ENCODE peak calls at places on chromosomes 3 and 15, in four cellular contexts. One of them, this sample, is unnamed.

GRCh38 chr3:43505351-43505750 is 116.5 kb downstream of the ANO10 start:
- DNase-seq in cardiac muscle cell: no peak
- DNase-seq in GM23338: no peak
- DNase-seq in uterus: no peak
- DNase-seq in this sample: no peak

GRCh38 chr15:82648257-82649103 is 1.3 kb upstream of the CPEB1 start:
- DNase-seq in GM23338: peak; percentile 80
- DNase-seq in cardiac muscle cell: peak; percentile 30
- DNase-seq in uterus: peak; percentile 18
- DNase-seq in this sample: no peak

GRCh38 chr15:35054380-35054779 is 30.7 kb downstream of the NANOGP8 start:
- DNase-seq in cardiac muscle cell: no peak
- DNase-seq in uterus: no peak
- DNase-seq in GM23338: no peak
- DNase-seq in this sample: no peak

GRCh38 chr15:24269166-24269571 is 406.4 kb upstream of the NPAP1 start:
- DNase-seq in GM23338: no peak
- DNase-seq in uterus: no peak
- DNase-seq in cardiac muscle cell: no peak
- DNase-seq in this sample: no peak

GRCh38 chr3:4413467-4413866 is 53.6 kb downstream of the SUMF1 start:
- DNase-seq in GM23338: no peak
- DNase-seq in cardiac muscle cell: no peak
- DNase-seq in uterus: no peak
- DNase-seq in this sample: no peak

GRCh38 chr3:14774431-14774830 is 44.3 kb upstream of the FGD5 start:
- DNase-seq in cardiac muscle cell: no peak
- DNase-seq in uterus: peak; percentile 3
- DNase-seq in GM23338: no peak
- DNase-seq in this sample: no peak

GRCh38 chr3:40770046-40770445 is 245.3 kb downstream of the ZNF621 start:
- DNase-seq in GM23338: no peak
- DNase-seq in cardiac muscle cell: no peak
- DNase-seq in uterus: no peak
- DNase-seq in this sample: no peak

GRCh38 chr3:192917508-192918274 is at the start of gene MB21D2:
- DNase-seq in uterus: peak; percentile 76
- DNase-seq in GM23338: peak; percentile 74
- DNase-seq in cardiac muscle cell: peak; percentile 75
- DNase-seq in this sample: peak; percentile 40

GRCh38 chr15:96969892-96970710 is 639.6 kb downstream of the NR2F2 start:
- DNase-seq in uterus: no peak
- DNase-seq in GM23338: no peak
- DNase-seq in cardiac muscle cell: peak; percentile 10
- DNase-seq in this sample: no peak

GRCh38 chr3:102068736-102069135 is 219.4 kb downstream of the NFKBIZ start:
- DNase-seq in cardiac muscle cell: no peak
- DNase-seq in GM23338: no peak
- DNase-seq in uterus: no peak
- DNase-seq in this sample: no peak

GRCh38 chr15:54518145-54518941 is 540.1 kb downstream of the UNC13C start:
- DNase-seq in GM23338: no peak
- DNase-seq in uterus: no peak
- DNase-seq in cardiac muscle cell: no peak
- DNase-seq in this sample: no peak

GRCh38 chr3:53865732-53866499 is 16.0 kb downstream of the ACTR8 start:
- DNase-seq in GM23338: no peak
- DNase-seq in uterus: no peak
- DNase-seq in cardiac muscle cell: no peak
- DNase-seq in this sample: no peak
- H3K36me3 ChIP-seq in GM23338: peaks cover 30% of the 10 kb centered on the region
- H3K36me3 ChIP-seq in uterus: no peaks in the 10 kb centered on the region
- H3K36me3 ChIP-seq in cardiac muscle cell: peaks cover 32% of the 10 kb centered on the region
- H3K36me3 ChIP-seq in this sample: peaks cover 59% of the 10 kb centered on the region

GRCh38 chr3:53102601-53103147 is 27.6 kb downstream of the RFT1 start:
- DNase-seq in GM23338: no peak
- DNase-seq in uterus: no peak
- DNase-seq in cardiac muscle cell: no peak
- DNase-seq in this sample: no peak

GRCh38 chr3:53100818-53101466 is 29.3 kb downstream of the RFT1 start:
- DNase-seq in GM23338: no peak
- DNase-seq in cardiac muscle cell: no peak
- DNase-seq in uterus: no peak
- DNase-seq in this sample: no peak

GRCh38 chr3:53101956-53102355 is 28.3 kb downstream of the RFT1 start:
- DNase-seq in cardiac muscle cell: no peak
- DNase-seq in GM23338: no peak
- DNase-seq in uterus: no peak
- DNase-seq in this sample: no peak

GRCh38 chr3:53103566-53104296 is 26.5 kb downstream of the RFT1 start:
- DNase-seq in cardiac muscle cell: no peak
- DNase-seq in GM23338: no peak
- DNase-seq in uterus: no peak
- DNase-seq in this sample: no peak

DNA sequence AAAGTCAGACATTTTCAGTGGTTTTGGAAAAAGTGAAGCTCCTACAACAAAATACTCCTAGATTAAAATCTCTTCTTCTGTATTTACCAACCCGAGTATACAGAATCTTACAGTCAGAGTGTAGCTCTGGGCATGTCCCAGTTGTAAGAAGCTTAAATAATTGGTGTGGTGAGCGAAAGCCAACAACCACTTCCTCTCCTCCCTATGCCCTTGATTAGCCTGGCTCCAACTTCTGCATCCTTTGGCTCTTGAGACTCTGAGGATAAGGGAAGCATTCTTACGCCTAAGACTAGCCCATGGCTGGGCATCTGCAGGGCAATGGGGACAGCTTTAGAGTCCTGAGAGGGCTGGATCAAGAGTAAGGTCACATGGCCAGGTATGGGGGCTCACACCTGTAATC is 25.5 kb downstream of the RFT1 start:
- DNase-seq in cardiac muscle cell: no peak
- DNase-seq in GM23338: no peak
- DNase-seq in uterus: no peak
- DNase-seq in this sample: no peak
- H3K36me3 ChIP-seq in cardiac muscle cell: peaks cover 4% of the 10 kb centered on the region
- H3K36me3 ChIP-seq in GM23338: no peaks in the 10 kb centered on the region
- H3K36me3 ChIP-seq in uterus: no peaks in the 10 kb centered on the region
- H3K36me3 ChIP-seq in this sample: peaks cover 30% of the 10 kb centered on the region

GRCh38 chr3:47422743-47423142 is 41.9 kb downstream of the PTPN23 start:
- DNase-seq in GM23338: no peak
- DNase-seq in cardiac muscle cell: no peak
- DNase-seq in uterus: no peak
- DNase-seq in this sample: no peak
- H3K36me3 ChIP-seq in GM23338: no peaks in the 10 kb centered on the region
- H3K36me3 ChIP-seq in cardiac muscle cell: peaks cover 12% of the 10 kb centered on the region
- H3K36me3 ChIP-seq in uterus: no peaks in the 10 kb centered on the region
- H3K36me3 ChIP-seq in this sample: peaks cover 42% of the 10 kb centered on the region

GRCh38 chr3:165603196-165603595 is 234.0 kb downstream of the BCHE start:
- DNase-seq in uterus: no peak
- DNase-seq in GM23338: no peak
- DNase-seq in cardiac muscle cell: no peak
- DNase-seq in this sample: no peak
- H3K36me3 ChIP-seq in uterus: no peaks in the 10 kb centered on the region
- H3K36me3 ChIP-seq in GM23338: no peaks in the 10 kb centered on the region
- H3K36me3 ChIP-seq in cardiac muscle cell: no peaks in the 10 kb centered on the region
- H3K36me3 ChIP-seq in this sample: no peaks in the 10 kb centered on the region

DNA sequence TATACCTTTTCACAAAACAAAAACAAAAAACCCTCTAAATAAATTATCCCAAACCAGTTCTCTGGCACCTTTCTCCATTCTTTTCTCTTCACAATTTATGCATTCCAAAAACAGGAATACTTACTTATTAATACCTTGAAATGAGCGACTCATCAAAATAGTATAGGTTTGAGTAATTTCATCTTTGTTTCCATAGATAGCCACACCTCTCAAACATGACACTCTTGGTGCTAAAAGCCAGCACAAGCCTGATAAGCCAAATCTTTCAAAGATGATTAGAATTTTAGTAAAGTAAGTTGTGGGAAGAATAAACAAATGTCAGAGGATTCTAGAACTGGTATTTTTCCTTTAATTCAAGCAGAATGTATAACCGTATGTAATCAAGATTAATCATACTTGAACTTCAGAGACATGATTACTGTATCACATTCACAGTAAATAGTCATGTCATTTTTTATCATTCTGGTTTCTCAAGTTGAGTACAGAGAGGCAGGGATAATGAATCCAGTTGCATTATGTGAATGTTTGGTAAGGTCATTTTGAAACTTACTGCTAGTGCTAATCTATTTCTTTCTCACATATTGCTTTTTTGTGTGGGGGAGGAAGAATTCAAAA is 12.1 kb upstream of the WDR5B start:
- DNase-seq in cardiac muscle cell: no peak
- DNase-seq in GM23338: no peak
- DNase-seq in uterus: no peak
- DNase-seq in this sample: no peak
- H3K36me3 ChIP-seq in cardiac muscle cell: peaks cover 47% of the 10 kb centered on the region
- H3K36me3 ChIP-seq in GM23338: peaks cover 18% of the 10 kb centered on the region
- H3K36me3 ChIP-seq in uterus: no peaks in the 10 kb centered on the region
- H3K36me3 ChIP-seq in this sample: peaks cover 29% of the 10 kb centered on the region

GRCh38 chr15:81113204-81113657 is 20.8 kb upstream of the CFAP161 start:
- DNase-seq in GM23338: no peak
- DNase-seq in uterus: no peak
- DNase-seq in cardiac muscle cell: no peak
- DNase-seq in this sample: no peak
- H3K36me3 ChIP-seq in GM23338: no peaks in the 10 kb centered on the region
- H3K36me3 ChIP-seq in uterus: no peaks in the 10 kb centered on the region
- H3K36me3 ChIP-seq in cardiac muscle cell: no peaks in the 10 kb centered on the region
- H3K36me3 ChIP-seq in this sample: no peaks in the 10 kb centered on the region

GRCh38 chr3:185687479-185687878 is 101.4 kb downstream of the SENP2 start:
- DNase-seq in cardiac muscle cell: no peak
- DNase-seq in GM23338: no peak
- DNase-seq in uterus: no peak
- DNase-seq in this sample: no peak
- H3K36me3 ChIP-seq in cardiac muscle cell: peaks cover 71% of the 10 kb centered on the region
- H3K36me3 ChIP-seq in GM23338: peaks cover 19% of the 10 kb centered on the region
- H3K36me3 ChIP-seq in uterus: no peaks in the 10 kb centered on the region
- H3K36me3 ChIP-seq in this sample: no peaks in the 10 kb centered on the region

GRCh38 chr15:79186616-79187015 is 95.9 kb upstream of the ANKRD34C start:
- DNase-seq in cardiac muscle cell: no peak
- DNase-seq in GM23338: no peak
- DNase-seq in uterus: no peak
- DNase-seq in this sample: no peak

GRCh38 chr15:79184465-79184892 is 93.9 kb upstream of the RASGRF1 start:
- DNase-seq in GM23338: peak; percentile 89
- DNase-seq in cardiac muscle cell: peak; percentile 80
- DNase-seq in uterus: peak; percentile 73
- DNase-seq in this sample: peak; percentile 27

GRCh38 chr15:79180318-79180717 is 89.7 kb upstream of the RASGRF1 start:
- DNase-seq in cardiac muscle cell: no peak
- DNase-seq in GM23338: no peak
- DNase-seq in uterus: no peak
- DNase-seq in this sample: no peak

GRCh38 chr15:79179597-79179996 is 89.0 kb upstream of the RASGRF1 start:
- DNase-seq in GM23338: no peak
- DNase-seq in uterus: no peak
- DNase-seq in cardiac muscle cell: no peak
- DNase-seq in this sample: no peak

DNA sequence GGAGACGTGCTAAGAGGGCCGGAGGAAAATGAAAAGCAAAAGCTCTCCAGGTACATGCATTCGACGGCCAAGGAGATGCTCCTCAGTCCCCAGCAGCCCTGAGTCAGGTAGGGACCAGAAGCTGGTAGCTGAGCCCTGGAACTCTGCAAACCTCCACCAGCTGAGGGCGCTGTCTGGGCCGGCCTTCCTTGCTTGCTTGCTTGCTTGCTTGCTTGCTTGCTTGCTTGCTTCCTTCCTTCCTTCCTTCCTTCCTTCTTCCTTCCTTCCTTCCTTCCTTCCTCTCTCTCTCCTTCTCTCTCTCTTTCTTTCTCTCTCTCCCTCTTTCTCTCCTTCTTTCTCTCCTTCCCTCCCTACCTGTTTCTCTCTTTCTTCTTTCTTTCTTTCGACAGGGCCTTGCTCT is 94.6 kb upstream of the RASGRF1 start:
- DNase-seq in uterus: no peak
- DNase-seq in GM23338: peak; percentile 65
- DNase-seq in cardiac muscle cell: no peak
- DNase-seq in this sample: no peak
- H3K36me3 ChIP-seq in uterus: no peaks in the 10 kb centered on the region
- H3K36me3 ChIP-seq in GM23338: no peaks in the 10 kb centered on the region
- H3K36me3 ChIP-seq in cardiac muscle cell: no peaks in the 10 kb centered on the region
- H3K36me3 ChIP-seq in this sample: no peaks in the 10 kb centered on the region

GRCh38 chr3:69005071-69005816 is 8.2 kb downstream of the EOGT start:
- DNase-seq in uterus: no peak
- DNase-seq in cardiac muscle cell: no peak
- DNase-seq in GM23338: no peak
- DNase-seq in this sample: no peak
- H3K36me3 ChIP-seq in uterus: no peaks in the 10 kb centered on the region
- H3K36me3 ChIP-seq in cardiac muscle cell: peaks cover 30% of the 10 kb centered on the region
- H3K36me3 ChIP-seq in GM23338: peaks cover 12% of the 10 kb centered on the region
- H3K36me3 ChIP-seq in this sample: peaks cover 28% of the 10 kb centered on the region

This sample was measured in thoracic aorta.